ENCODE peak calls at places on chromosomes 12 and 14, in six cellular contexts. One of them, this sample, is unnamed.

GRCh38 chr12:121872546-121873223 is 14.0 kb upstream of the HPD start:
- DNase-seq in breast epithelium: no peak
- DNase-seq in ovary: peak; percentile 83
- DNase-seq in Caco-2: no peak
- DNase-seq in GM23248: peak; percentile 96
- DNase-seq in CD4-positive, CD25-positive, alpha-beta regulatory T cell: no peak
- DNase-seq in this sample: no peak

GRCh38 chr12:25699454-25699853 is 146.4 kb upstream of the LMNTD1 start:
- DNase-seq in breast epithelium: no peak
- DNase-seq in ovary: no peak
- DNase-seq in Caco-2: no peak
- DNase-seq in GM23248: peak; percentile 41
- DNase-seq in CD4-positive, CD25-positive, alpha-beta regulatory T cell: no peak
- DNase-seq in this sample: no peak

GRCh38 chr14:49134940-49135339 is 451.2 kb downstream of the RPS29 start:
- DNase-seq in breast epithelium: no peak
- DNase-seq in ovary: no peak
- DNase-seq in Caco-2: no peak
- DNase-seq in GM23248: no peak
- DNase-seq in CD4-positive, CD25-positive, alpha-beta regulatory T cell: no peak
- DNase-seq in this sample: no peak

GRCh38 chr12:6927379-6927991 is at the start of gene ATN1:
- DNase-seq in breast epithelium: peak; percentile 80
- DNase-seq in ovary: peak; percentile 94
- DNase-seq in Caco-2: peak; percentile 87
- DNase-seq in GM23248: peak; percentile 76
- DNase-seq in CD4-positive, CD25-positive, alpha-beta regulatory T cell: peak; percentile 42
- DNase-seq in this sample: no peak

GRCh38 chr12:56224954-56225353 is 812 bp downstream of the NABP2 start:
- DNase-seq in breast epithelium: no peak
- DNase-seq in ovary: no peak
- DNase-seq in Caco-2: no peak
- DNase-seq in GM23248: no peak
- DNase-seq in CD4-positive, CD25-positive, alpha-beta regulatory T cell: no peak
- DNase-seq in this sample: no peak

GRCh38 chr12:27779416-27779815 is 617 bp upstream of the KLHL42 start:
- DNase-seq in breast epithelium: no peak
- DNase-seq in ovary: no peak
- DNase-seq in Caco-2: peak; percentile 51
- DNase-seq in GM23248: peak; percentile 39
- DNase-seq in CD4-positive, CD25-positive, alpha-beta regulatory T cell: no peak
- DNase-seq in this sample: no peak

GRCh38 chr12:6632026-6632978 is 3.5 kb downstream of the LPAR5 start:
- DNase-seq in breast epithelium: no peak
- DNase-seq in ovary: no peak
- DNase-seq in Caco-2: no peak
- DNase-seq in GM23248: no peak
- DNase-seq in CD4-positive, CD25-positive, alpha-beta regulatory T cell: peak; percentile 62
- DNase-seq in this sample: no peak

GRCh38 chr14:26598081-26598671 is 343 bp upstream of the NOVA1 start:
- DNase-seq in breast epithelium: peak; percentile 81
- DNase-seq in ovary: peak; percentile 90
- DNase-seq in Caco-2: peak; percentile 75
- DNase-seq in GM23248: peak; percentile 82
- DNase-seq in CD4-positive, CD25-positive, alpha-beta regulatory T cell: no peak
- DNase-seq in this sample: no peak

GRCh38 chr12:1591029-1591428 is 3.4 kb downstream of the FBXL14 start:
- DNase-seq in breast epithelium: no peak
- DNase-seq in ovary: no peak
- DNase-seq in Caco-2: no peak
- DNase-seq in GM23248: peak; percentile 68
- DNase-seq in CD4-positive, CD25-positive, alpha-beta regulatory T cell: peak; percentile 61
- DNase-seq in this sample: peak; percentile 28

GRCh38 chr14:99562848-99563748 is 40.9 kb downstream of the CCDC85C start:
- DNase-seq in breast epithelium: peak; percentile 83
- DNase-seq in ovary: peak; percentile 89
- DNase-seq in Caco-2: peak; percentile 76
- DNase-seq in GM23248: peak; percentile 53
- DNase-seq in CD4-positive, CD25-positive, alpha-beta regulatory T cell: no peak
- DNase-seq in this sample: no peak

GRCh38 chr14:65803886-65804285 is 391.4 kb downstream of the FUT8 start:
- DNase-seq in breast epithelium: no peak
- DNase-seq in ovary: no peak
- DNase-seq in Caco-2: no peak
- DNase-seq in GM23248: no peak
- DNase-seq in CD4-positive, CD25-positive, alpha-beta regulatory T cell: no peak
- DNase-seq in this sample: no peak

GRCh38 chr12:63844391-63845341 is at the start of gene SRGAP1:
- DNase-seq in breast epithelium: peak; percentile 75
- DNase-seq in ovary: peak; percentile 85
- DNase-seq in Caco-2: peak; percentile 59
- DNase-seq in GM23248: peak; percentile 83
- DNase-seq in CD4-positive, CD25-positive, alpha-beta regulatory T cell: no peak
- DNase-seq in this sample: no peak

GRCh38 chr12:988616-989015 is 2.4 kb upstream of the ERC1 start:
- DNase-seq in breast epithelium: no peak
- DNase-seq in ovary: no peak
- DNase-seq in Caco-2: no peak
- DNase-seq in GM23248: peak; percentile 18
- DNase-seq in CD4-positive, CD25-positive, alpha-beta regulatory T cell: no peak
- DNase-seq in this sample: no peak

GRCh38 chr12:51748235-51748634 is 100.3 kb downstream of the FIGNL2 start:
- DNase-seq in breast epithelium: no peak
- DNase-seq in ovary: no peak
- DNase-seq in Caco-2: no peak
- DNase-seq in GM23248: no peak
- DNase-seq in CD4-positive, CD25-positive, alpha-beta regulatory T cell: no peak
- DNase-seq in this sample: no peak

GRCh38 chr14:97802430-97802829 is 1005.2 kb downstream of the VRK1 start:
- DNase-seq in breast epithelium: no peak
- DNase-seq in ovary: no peak
- DNase-seq in Caco-2: no peak
- DNase-seq in GM23248: no peak
- DNase-seq in CD4-positive, CD25-positive, alpha-beta regulatory T cell: no peak
- DNase-seq in this sample: no peak
- H3K9me3 ChIP-seq in breast epithelium: no peaks in the 10 kb centered on the region
- H3K9me3 ChIP-seq in ovary: no peaks in the 10 kb centered on the region
- H3K9me3 ChIP-seq in Caco-2: no peaks in the 10 kb centered on the region
- H3K9me3 ChIP-seq in GM23248: no peaks in the 10 kb centered on the region
- H3K9me3 ChIP-seq in CD4-positive, CD25-positive, alpha-beta regulatory T cell: no peaks in the 10 kb centered on the region
- H3K9me3 ChIP-seq in this sample: no peaks in the 10 kb centered on the region

GRCh38 chr14:43001729-43002128 is 1395.1 kb downstream of the LRFN5 start:
- DNase-seq in breast epithelium: no peak
- DNase-seq in ovary: no peak
- DNase-seq in Caco-2: no peak
- DNase-seq in GM23248: no peak
- DNase-seq in CD4-positive, CD25-positive, alpha-beta regulatory T cell: no peak
- DNase-seq in this sample: no peak

GRCh38 chr14:43005807-43006206 is 1399.1 kb downstream of the LRFN5 start:
- DNase-seq in breast epithelium: no peak
- DNase-seq in ovary: no peak
- DNase-seq in Caco-2: no peak
- DNase-seq in GM23248: peak; percentile 32
- DNase-seq in CD4-positive, CD25-positive, alpha-beta regulatory T cell: no peak
- DNase-seq in this sample: no peak

GRCh38 chr14:43003845-43004244 is 1397.2 kb downstream of the LRFN5 start:
- DNase-seq in breast epithelium: no peak
- DNase-seq in ovary: no peak
- DNase-seq in Caco-2: no peak
- DNase-seq in GM23248: peak; percentile 0
- DNase-seq in CD4-positive, CD25-positive, alpha-beta regulatory T cell: no peak
- DNase-seq in this sample: no peak
- H3K9me3 ChIP-seq in breast epithelium: peaks cover 25% of the 10 kb centered on the region
- H3K9me3 ChIP-seq in ovary: no peaks in the 10 kb centered on the region
- H3K9me3 ChIP-seq in Caco-2: no peaks in the 10 kb centered on the region
- H3K9me3 ChIP-seq in GM23248: peaks cover 6% of the 10 kb centered on the region
- H3K9me3 ChIP-seq in CD4-positive, CD25-positive, alpha-beta regulatory T cell: peaks cover 38% of the 10 kb centered on the region
- H3K9me3 ChIP-seq in this sample: peaks cover 34% of the 10 kb centered on the region

GRCh38 chr14:105850853-105851581 is 324.6 kb downstream of the TMEM121 start:
- DNase-seq in breast epithelium: no peak
- DNase-seq in ovary: peak; percentile 12
- DNase-seq in Caco-2: no peak
- DNase-seq in GM23248: no peak
- DNase-seq in CD4-positive, CD25-positive, alpha-beta regulatory T cell: no peak
- DNase-seq in this sample: no peak
- H3K9me3 ChIP-seq in breast epithelium: peaks cover 1% of the 10 kb centered on the region
- H3K9me3 ChIP-seq in ovary: no peaks in the 10 kb centered on the region
- H3K9me3 ChIP-seq in Caco-2: no peaks in the 10 kb centered on the region
- H3K9me3 ChIP-seq in GM23248: no peaks in the 10 kb centered on the region
- H3K9me3 ChIP-seq in CD4-positive, CD25-positive, alpha-beta regulatory T cell: no peaks in the 10 kb centered on the region
- H3K9me3 ChIP-seq in this sample: no peaks in the 10 kb centered on the region

GRCh38 chr14:71136386-71137060 is 229.3 kb downstream of the PCNX1 start:
- DNase-seq in breast epithelium: no peak
- DNase-seq in ovary: no peak
- DNase-seq in Caco-2: no peak
- DNase-seq in GM23248: no peak
- DNase-seq in CD4-positive, CD25-positive, alpha-beta regulatory T cell: no peak
- DNase-seq in this sample: no peak

GRCh38 chr14:71137536-71138235 is 230.4 kb downstream of the PCNX1 start:
- DNase-seq in breast epithelium: no peak
- DNase-seq in ovary: no peak
- DNase-seq in Caco-2: no peak
- DNase-seq in GM23248: no peak
- DNase-seq in CD4-positive, CD25-positive, alpha-beta regulatory T cell: no peak
- DNase-seq in this sample: no peak

GRCh38 chr14:71133296-71133695 is 226.0 kb downstream of the PCNX1 start:
- DNase-seq in breast epithelium: no peak
- DNase-seq in ovary: no peak
- DNase-seq in Caco-2: no peak
- DNase-seq in GM23248: no peak
- DNase-seq in CD4-positive, CD25-positive, alpha-beta regulatory T cell: no peak
- DNase-seq in this sample: no peak

GRCh38 chr14:71135911-71136310 is 228.7 kb downstream of the PCNX1 start:
- DNase-seq in breast epithelium: no peak
- DNase-seq in ovary: no peak
- DNase-seq in Caco-2: no peak
- DNase-seq in GM23248: no peak
- DNase-seq in CD4-positive, CD25-positive, alpha-beta regulatory T cell: no peak
- DNase-seq in this sample: no peak

GRCh38 chr14:71135496-71135895 is 228.2 kb downstream of the PCNX1 start:
- DNase-seq in breast epithelium: no peak
- DNase-seq in ovary: no peak
- DNase-seq in Caco-2: no peak
- DNase-seq in GM23248: no peak
- DNase-seq in CD4-positive, CD25-positive, alpha-beta regulatory T cell: no peak
- DNase-seq in this sample: no peak
- H3K9me3 ChIP-seq in breast epithelium: no peaks in the 10 kb centered on the region
- H3K9me3 ChIP-seq in ovary: no peaks in the 10 kb centered on the region
- H3K9me3 ChIP-seq in Caco-2: no peaks in the 10 kb centered on the region
- H3K9me3 ChIP-seq in GM23248: no peaks in the 10 kb centered on the region
- H3K9me3 ChIP-seq in CD4-positive, CD25-positive, alpha-beta regulatory T cell: no peaks in the 10 kb centered on the region
- H3K9me3 ChIP-seq in this sample: no peaks in the 10 kb centered on the region

GRCh38 chr12:57655541-57656240 is 22.7 kb upstream of the B4GALNT1 start:
- DNase-seq in breast epithelium: no peak
- DNase-seq in ovary: no peak
- DNase-seq in Caco-2: no peak
- DNase-seq in GM23248: no peak
- DNase-seq in CD4-positive, CD25-positive, alpha-beta regulatory T cell: no peak
- DNase-seq in this sample: no peak

GRCh38 chr12:57654042-57654441 is 21.0 kb upstream of the B4GALNT1 start:
- DNase-seq in breast epithelium: no peak
- DNase-seq in ovary: no peak
- DNase-seq in Caco-2: no peak
- DNase-seq in GM23248: no peak
- DNase-seq in CD4-positive, CD25-positive, alpha-beta regulatory T cell: no peak
- DNase-seq in this sample: no peak

GRCh38 chr12:57661376-57661775 is 28.4 kb upstream of the B4GALNT1 start:
- DNase-seq in breast epithelium: no peak
- DNase-seq in ovary: no peak
- DNase-seq in Caco-2: no peak
- DNase-seq in GM23248: no peak
- DNase-seq in CD4-positive, CD25-positive, alpha-beta regulatory T cell: no peak
- DNase-seq in this sample: no peak

GRCh38 chr12:57657744-57658143 is 24.7 kb upstream of the B4GALNT1 start:
- DNase-seq in breast epithelium: no peak
- DNase-seq in ovary: no peak
- DNase-seq in Caco-2: no peak
- DNase-seq in GM23248: peak; percentile 35
- DNase-seq in CD4-positive, CD25-positive, alpha-beta regulatory T cell: no peak
- DNase-seq in this sample: no peak

DNA sequence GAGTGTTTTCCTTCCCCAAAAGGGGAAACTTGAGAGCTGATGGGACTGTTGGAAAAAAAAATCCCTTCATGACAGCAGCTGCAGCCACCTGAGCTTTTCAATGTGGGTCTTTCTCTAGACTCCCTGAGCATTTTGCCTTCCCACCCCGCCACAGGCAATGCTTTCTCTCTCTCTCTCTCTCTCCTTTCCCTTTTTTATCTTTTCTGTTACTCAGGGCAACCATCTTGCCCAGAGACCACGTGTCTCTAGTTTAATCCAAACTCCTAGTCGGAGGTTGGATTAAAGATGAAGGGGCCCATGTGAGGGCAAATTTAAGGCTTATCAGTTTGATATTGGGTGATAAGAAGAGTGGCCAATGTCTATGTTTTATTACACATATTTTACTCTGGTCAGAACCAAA is 25.9 kb upstream of the B4GALNT1 start:
- DNase-seq in breast epithelium: no peak
- DNase-seq in ovary: no peak
- DNase-seq in Caco-2: no peak
- DNase-seq in GM23248: no peak
- DNase-seq in CD4-positive, CD25-positive, alpha-beta regulatory T cell: no peak
- DNase-seq in this sample: no peak
- H3K9me3 ChIP-seq in breast epithelium: no peaks in the 10 kb centered on the region
- H3K9me3 ChIP-seq in ovary: no peaks in the 10 kb centered on the region
- H3K9me3 ChIP-seq in Caco-2: peaks cover 7% of the 10 kb centered on the region
- H3K9me3 ChIP-seq in GM23248: no peaks in the 10 kb centered on the region
- H3K9me3 ChIP-seq in CD4-positive, CD25-positive, alpha-beta regulatory T cell: no peaks in the 10 kb centered on the region
- H3K9me3 ChIP-seq in this sample: no peaks in the 10 kb centered on the region